ENCODE peak calls at places on chromosomes 6 and 20, in eight cellular contexts. Y is cardiac muscle cell, H is omental fat pad, Q is B cell, M is fibroblast of lung, P is nephron progenitor cell, X is AG04449, V is AG09309. J is an unnamed sample.

GRCh38 chr6:76453270-76453669 is 380.8 kb upstream of the IMPG1 start:
- DNase-seq in X (no peak), Q (no peak), M (no peak), H (no peak), Y (no peak), V (no peak), P (no peak), J (no peak)

GRCh38 chr6:26468829-26469228 is 11.1 kb downstream of the BTN2A1 start:
- DNase-seq in X (no peak), V (no peak), P (no peak), Y (no peak), H (no peak), M (no peak), Q (no peak), J (no peak)

GRCh38 chr6:162181741-162182401 is 545.7 kb downstream of the PRKN start:
- DNase-seq in M (peak; percentile 53), V (no peak), Y (no peak), Q (no peak), H (no peak), X (no peak), P (no peak), J (no peak)

GRCh38 chr20:22909436-22909835 is 125.7 kb upstream of the SSTR4 start:
- DNase-seq in M (no peak), P (no peak), V (no peak), Y (no peak), H (no peak), X (no peak), Q (no peak), J (no peak)

GRCh38 chr20:7704021-7704420 is 236.2 kb downstream of the HAO1 start:
- DNase-seq in M (no peak), X (no peak), V (no peak), P (no peak), Q (no peak), H (no peak), Y (no peak), J (no peak)

GRCh38 chr6:148799647-148800046 is 52.8 kb downstream of the UST start:
- DNase-seq in M (no peak), Q (no peak), H (no peak), P (no peak), X (no peak), Y (no peak), V (no peak), J (no peak)

GRCh38 chr6:79170431-79170830 is 64.1 kb downstream of the HMGN3 start:
- DNase-seq in M (peak; percentile 27), P (no peak), X (no peak), Y (no peak), Q (no peak), H (no peak), V (no peak), J (no peak)

GRCh38 chr20:35226775-35227681 is 538 bp downstream of the MMP24 start:
- DNase-seq in P (peak; percentile 93), Q (peak; percentile 53), X (no peak), Y (peak; percentile 89), H (no peak), V (no peak), M (peak; percentile 56), J (peak; percentile 62)

GRCh38 chr6:156791261-156791850 is 14.2 kb downstream of the ARID1B start:
- DNase-seq in H (no peak), M (peak; percentile 62), Q (peak; percentile 63), V (no peak), X (no peak), Y (peak; percentile 95), P (no peak), J (peak; percentile 50)

GRCh38 chr6:3138341-3138740 is 19.0 kb downstream of the TUBB2A start:
- DNase-seq in M (no peak), X (no peak), V (peak; percentile 18), Q (no peak), Y (no peak), P (no peak), H (no peak), J (no peak)

GRCh38 chr6:43937236-43938177 is 167.5 kb downstream of the VEGFA start:
- DNase-seq in Q (no peak), M (no peak), V (no peak), H (no peak), Y (peak; percentile 96), P (no peak), X (no peak), J (no peak)

DNA sequence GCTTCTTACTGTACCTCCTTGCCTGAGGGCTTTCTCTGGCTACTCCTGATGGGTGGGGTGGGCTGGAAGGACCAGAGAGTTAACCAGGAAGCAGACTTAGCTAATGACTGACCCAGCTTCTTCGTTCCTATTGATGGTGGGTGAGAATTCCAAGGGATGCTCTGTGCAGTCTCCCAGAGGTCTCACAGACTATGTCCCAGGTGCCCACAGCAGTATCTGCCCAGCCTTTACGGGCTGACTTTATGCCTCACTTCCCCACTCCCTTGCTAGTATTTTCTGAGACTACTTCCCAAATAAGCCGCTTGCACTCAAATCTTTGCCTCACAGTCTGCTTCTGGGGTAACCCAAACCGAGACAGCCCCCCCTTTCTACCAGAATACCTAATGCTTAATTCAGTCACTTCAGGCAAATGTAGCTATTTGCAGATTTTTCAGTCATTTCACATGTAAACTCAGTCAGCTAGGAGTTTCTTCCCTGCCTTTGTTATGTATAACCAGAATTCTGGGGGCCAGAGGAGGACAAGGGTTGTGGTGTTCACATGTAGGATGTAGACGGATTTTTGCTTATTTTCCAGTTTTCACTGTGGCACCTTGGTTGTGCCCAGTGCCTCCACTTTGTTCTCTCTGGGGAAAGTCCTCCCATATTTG is 51.3 kb downstream of the PROKR2 start:
- DNase-seq in V (no peak), P (no peak), H (no peak), X (no peak), Y (no peak), M (no peak), Q (no peak), J (no peak)
- TF ChIP-seq CTCF in V (no peak), P (no peak), H (no peak), X (no peak), Y (no peak), M (no peak), Q (no peak), J (no peak)

GRCh38 chr6:36384095-36384494 is 3.4 kb downstream of the ETV7 start:
- DNase-seq in X (no peak), M (no peak), Q (no peak), H (no peak), P (no peak), V (no peak), Y (no peak), J (no peak)
- TF ChIP-seq CTCF in X (no peak), M (no peak), Q (no peak), H (no peak), P (no peak), V (no peak), Y (no peak), J (no peak)

DNA sequence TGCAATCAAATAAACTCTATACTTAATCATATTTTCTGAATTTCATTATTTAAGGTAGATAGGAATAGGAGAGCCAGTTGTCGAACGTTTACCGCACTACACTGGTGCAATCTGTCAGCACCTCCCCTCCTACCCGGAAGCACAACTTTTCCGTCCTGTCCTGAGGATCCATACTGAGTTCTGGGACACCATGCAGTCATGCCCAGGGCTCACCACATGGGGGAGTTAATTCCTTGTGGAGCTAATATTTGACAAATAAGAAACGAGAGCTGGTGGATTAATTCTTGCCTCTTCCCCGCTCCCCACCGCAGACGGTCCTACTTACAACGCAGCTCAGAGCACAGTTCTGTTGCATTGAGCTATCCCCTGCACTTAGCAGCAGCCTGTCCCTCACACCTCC is 107.7 kb upstream of the RALGAPA2 start:
- DNase-seq in Y (peak; percentile 19), V (no peak), M (no peak), Q (no peak), X (no peak), H (no peak), P (peak; percentile 34), J (no peak)
- TF ChIP-seq CTCF in Y (peak; percentile 25), V (peak; percentile 15), M (peak; percentile 12), Q (no peak), X (peak; percentile 16), H (no peak), P (peak; percentile 42), J (no peak)

GRCh38 chr6:163436843-163437242 is 22.3 kb downstream of the QKI start:
- DNase-seq in V (no peak), Q (no peak), Y (no peak), M (peak; percentile 65), P (no peak), X (no peak), H (no peak), J (no peak)

GRCh38 chr6:163428373-163428772 is 13.9 kb downstream of the QKI start:
- DNase-seq in Y (no peak), X (no peak), Q (no peak), V (no peak), M (no peak), H (no peak), P (no peak), J (no peak)

GRCh38 chr6:163429858-163430448 is 15.4 kb downstream of the QKI start:
- DNase-seq in Q (no peak), P (no peak), M (no peak), H (no peak), V (no peak), Y (no peak), X (no peak), J (no peak)

GRCh38 chr6:163435013-163435412 is 20.5 kb downstream of the QKI start:
- DNase-seq in P (no peak), Y (no peak), X (no peak), Q (no peak), H (no peak), V (no peak), M (no peak), J (no peak)

DNA sequence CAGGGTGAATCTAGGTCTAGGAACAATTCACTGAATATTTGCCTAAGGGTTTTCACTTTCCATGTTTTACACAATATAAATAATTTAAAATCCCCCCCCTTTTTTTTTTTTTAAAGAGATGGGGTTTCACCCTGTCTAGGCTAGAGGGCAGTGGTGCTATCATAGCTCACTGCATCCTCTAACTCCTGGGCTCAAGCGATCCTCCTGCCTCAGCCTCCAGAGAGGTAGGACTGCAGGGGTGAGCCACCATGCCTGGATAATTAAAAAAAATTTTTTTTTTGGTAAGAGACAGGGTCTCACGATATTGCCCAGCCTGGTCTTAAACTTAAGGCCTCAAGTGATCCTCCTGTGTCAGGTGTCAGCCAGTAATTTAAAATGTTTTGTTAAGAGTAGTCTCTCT is 17.8 kb downstream of the QKI start:
- DNase-seq in V (no peak), X (no peak), P (no peak), M (no peak), Y (no peak), Q (no peak), H (no peak), J (no peak)
- TF ChIP-seq CTCF in V (no peak), X (no peak), P (no peak), M (no peak), Y (no peak), Q (no peak), H (no peak), J (no peak)

GRCh38 chr6:19983374-19983773 is 146.2 kb downstream of the ID4 start:
- DNase-seq in M (no peak), X (no peak), Q (no peak), P (no peak), V (no peak), Y (no peak), H (no peak), J (no peak)
- TF ChIP-seq CTCF in M (no peak), X (no peak), Q (no peak), P (no peak), V (no peak), Y (no peak), H (no peak), J (no peak)

GRCh38 chr20:1429143-1429728 is 36.4 kb upstream of the FKBP1A start:
- DNase-seq in Q (no peak), X (no peak), M (no peak), V (no peak), P (no peak), Y (no peak), H (no peak), J (no peak)
- TF ChIP-seq CTCF in Q (no peak), X (no peak), M (no peak), V (no peak), P (no peak), Y (no peak), H (no peak), J (no peak)

J was measured in GM20000.